ENCODE peak calls at places on chromosomes 2 and 18, in five cellular contexts. One of them, this sample, is unnamed.

GRCh38 chr2:159419403-159419802 is 132.9 kb upstream of the WDSUB1 start:
- DNase-seq in mammary epithelial cell: no peak
- DNase-seq in tibial artery: no peak
- DNase-seq in progenitor cell of endocrine pancreas: no peak
- DNase-seq in heart right ventricle: no peak
- DNase-seq in this sample: no peak

GRCh38 chr2:85199692-85200091 is 66.5 kb downstream of the TCF7L1 start:
- DNase-seq in mammary epithelial cell: no peak
- DNase-seq in tibial artery: no peak
- DNase-seq in progenitor cell of endocrine pancreas: no peak
- DNase-seq in heart right ventricle: no peak
- DNase-seq in this sample: no peak

GRCh38 chr2:236629961-236630872 is 60.6 kb downstream of the ACKR3 start:
- DNase-seq in mammary epithelial cell: no peak
- DNase-seq in tibial artery: peak
- DNase-seq in progenitor cell of endocrine pancreas: no peak
- DNase-seq in heart right ventricle: no peak
- DNase-seq in this sample: peak

GRCh38 chr2:22944141-22944540 is 440.8 kb upstream of the KLHL29 start:
- DNase-seq in mammary epithelial cell: no peak
- DNase-seq in tibial artery: no peak
- DNase-seq in progenitor cell of endocrine pancreas: no peak
- DNase-seq in heart right ventricle: peak
- DNase-seq in this sample: no peak

GRCh38 chr2:207725815-207726578 is 14.6 kb downstream of the CCNYL1 start:
- DNase-seq in mammary epithelial cell: peak
- DNase-seq in tibial artery: no peak
- DNase-seq in progenitor cell of endocrine pancreas: no peak
- DNase-seq in heart right ventricle: no peak
- DNase-seq in this sample: no peak

GRCh38 chr2:195687320-195688086 is 30.5 kb downstream of the SLC39A10 start:
- DNase-seq in mammary epithelial cell: no peak
- DNase-seq in tibial artery: no peak
- DNase-seq in progenitor cell of endocrine pancreas: no peak
- DNase-seq in heart right ventricle: no peak
- DNase-seq in this sample: no peak

GRCh38 chr2:218964041-218964771 is 4.7 kb downstream of the CDK5R2 start:
- DNase-seq in mammary epithelial cell: peak
- DNase-seq in tibial artery: peak
- DNase-seq in progenitor cell of endocrine pancreas: no peak
- DNase-seq in heart right ventricle: no peak
- DNase-seq in this sample: no peak

GRCh38 chr2:37789988-37790387 is 118.5 kb upstream of the CDC42EP3 start:
- DNase-seq in mammary epithelial cell: peak
- DNase-seq in tibial artery: no peak
- DNase-seq in progenitor cell of endocrine pancreas: no peak
- DNase-seq in heart right ventricle: no peak
- DNase-seq in this sample: no peak

GRCh38 chr2:132037527-132038178 is 124.1 kb downstream of the ANKRD30BL start:
- DNase-seq in mammary epithelial cell: no peak
- DNase-seq in tibial artery: no peak
- DNase-seq in progenitor cell of endocrine pancreas: peak
- DNase-seq in heart right ventricle: no peak
- DNase-seq in this sample: no peak

GRCh38 chr2:241890524-241891235 is 21.2 kb downstream of the RTP5 start:
- DNase-seq in mammary epithelial cell: no peak
- DNase-seq in tibial artery: no peak
- DNase-seq in progenitor cell of endocrine pancreas: no peak
- DNase-seq in heart right ventricle: no peak
- DNase-seq in this sample: no peak

GRCh38 chr2:12556762-12557161 is 160.0 kb upstream of the TRIB2 start:
- DNase-seq in mammary epithelial cell: peak
- DNase-seq in tibial artery: no peak
- DNase-seq in progenitor cell of endocrine pancreas: no peak
- DNase-seq in heart right ventricle: no peak
- DNase-seq in this sample: no peak

GRCh38 chr2:47360937-47361336 is 42.0 kb upstream of the MSH2 start:
- DNase-seq in mammary epithelial cell: peak
- DNase-seq in tibial artery: no peak
- DNase-seq in progenitor cell of endocrine pancreas: no peak
- DNase-seq in heart right ventricle: no peak
- DNase-seq in this sample: no peak

GRCh38 chr2:16584824-16585546 is 80.6 kb downstream of the CYRIA start:
- DNase-seq in mammary epithelial cell: no peak
- DNase-seq in tibial artery: no peak
- DNase-seq in progenitor cell of endocrine pancreas: no peak
- DNase-seq in heart right ventricle: no peak
- DNase-seq in this sample: no peak

GRCh38 chr18:43846302-43846701 is 569.0 kb upstream of the SYT4 start:
- DNase-seq in mammary epithelial cell: no peak
- DNase-seq in tibial artery: no peak
- DNase-seq in progenitor cell of endocrine pancreas: no peak
- DNase-seq in heart right ventricle: no peak
- DNase-seq in this sample: no peak

GRCh38 chr18:60232541-60232940 is 140.0 kb downstream of the MC4R start:
- DNase-seq in mammary epithelial cell: peak
- DNase-seq in tibial artery: no peak
- DNase-seq in progenitor cell of endocrine pancreas: no peak
- DNase-seq in heart right ventricle: no peak
- DNase-seq in this sample: no peak

GRCh38 chr2:107358362-107358761 is 468.3 kb upstream of the RGPD4 start:
- DNase-seq in mammary epithelial cell: no peak
- DNase-seq in tibial artery: no peak
- DNase-seq in progenitor cell of endocrine pancreas: no peak
- DNase-seq in heart right ventricle: no peak
- DNase-seq in this sample: no peak

GRCh38 chr2:60172801-60173200 is 380.7 kb downstream of the BCL11A start:
- DNase-seq in mammary epithelial cell: no peak
- DNase-seq in tibial artery: no peak
- DNase-seq in progenitor cell of endocrine pancreas: no peak
- DNase-seq in heart right ventricle: no peak
- DNase-seq in this sample: no peak

GRCh38 chr2:37984176-37984575 is 59.1 kb downstream of the RMDN2 start:
- DNase-seq in mammary epithelial cell: no peak
- DNase-seq in tibial artery: no peak
- DNase-seq in progenitor cell of endocrine pancreas: no peak
- DNase-seq in heart right ventricle: no peak
- DNase-seq in this sample: no peak

GRCh38 chr18:24595556-24595955 is 135.1 kb downstream of the HRH4 start:
- DNase-seq in mammary epithelial cell: no peak
- DNase-seq in tibial artery: no peak
- DNase-seq in progenitor cell of endocrine pancreas: no peak
- DNase-seq in heart right ventricle: no peak
- DNase-seq in this sample: no peak

GRCh38 chr18:55442561-55442960 is 145.4 kb downstream of the TCF4 start:
- DNase-seq in mammary epithelial cell: no peak
- DNase-seq in tibial artery: no peak
- DNase-seq in progenitor cell of endocrine pancreas: no peak
- DNase-seq in heart right ventricle: no peak
- DNase-seq in this sample: no peak

GRCh38 chr18:25144835-25145234 is 207.1 kb downstream of the ZNF521 start:
- DNase-seq in mammary epithelial cell: peak
- DNase-seq in tibial artery: no peak
- DNase-seq in progenitor cell of endocrine pancreas: no peak
- DNase-seq in heart right ventricle: no peak
- DNase-seq in this sample: no peak

GRCh38 chr2:1741851-1742250 is 2.5 kb downstream of the PXDN start:
- DNase-seq in mammary epithelial cell: no peak
- DNase-seq in tibial artery: no peak
- DNase-seq in progenitor cell of endocrine pancreas: no peak
- DNase-seq in heart right ventricle: no peak
- DNase-seq in this sample: no peak

GRCh38 chr18:45702871-45703270 is 21.1 kb upstream of the SLC14A1 start:
- DNase-seq in mammary epithelial cell: no peak
- DNase-seq in tibial artery: no peak
- DNase-seq in progenitor cell of endocrine pancreas: no peak
- DNase-seq in heart right ventricle: no peak
- DNase-seq in this sample: no peak

GRCh38 chr2:57760448-57760847 is 286.2 kb upstream of the VRK2 start:
- DNase-seq in mammary epithelial cell: no peak
- DNase-seq in tibial artery: no peak
- DNase-seq in progenitor cell of endocrine pancreas: no peak
- DNase-seq in heart right ventricle: no peak
- DNase-seq in this sample: no peak

GRCh38 chr18:24727685-24728084 is 267.2 kb downstream of the HRH4 start:
- DNase-seq in mammary epithelial cell: no peak
- DNase-seq in tibial artery: no peak
- DNase-seq in progenitor cell of endocrine pancreas: no peak
- DNase-seq in heart right ventricle: no peak
- DNase-seq in this sample: no peak

GRCh38 chr18:2147424-2147823 is 423.9 kb downstream of the METTL4 start:
- DNase-seq in mammary epithelial cell: no peak
- DNase-seq in tibial artery: no peak
- DNase-seq in progenitor cell of endocrine pancreas: no peak
- DNase-seq in heart right ventricle: no peak
- DNase-seq in this sample: no peak

GRCh38 chr2:12061785-12062184 is 315.4 kb downstream of the LPIN1 start:
- DNase-seq in mammary epithelial cell: no peak
- DNase-seq in tibial artery: no peak
- DNase-seq in progenitor cell of endocrine pancreas: no peak
- DNase-seq in heart right ventricle: no peak
- DNase-seq in this sample: no peak

GRCh38 chr2:120760446-120761135 is 24.9 kb downstream of the GLI2 start:
- DNase-seq in mammary epithelial cell: no peak
- DNase-seq in tibial artery: peak
- DNase-seq in progenitor cell of endocrine pancreas: no peak
- DNase-seq in heart right ventricle: no peak
- DNase-seq in this sample: no peak

GRCh38 chr2:213723051-213723560 is 438.8 kb downstream of the SPAG16 start:
- DNase-seq in mammary epithelial cell: no peak
- DNase-seq in tibial artery: no peak
- DNase-seq in progenitor cell of endocrine pancreas: no peak
- DNase-seq in heart right ventricle: no peak
- DNase-seq in this sample: no peak
- TF ChIP-seq CTCF in mammary epithelial cell: no peak
- TF ChIP-seq CTCF in tibial artery: no peak
- TF ChIP-seq CTCF in progenitor cell of endocrine pancreas: no peak
- TF ChIP-seq CTCF in heart right ventricle: no peak
- TF ChIP-seq CTCF in this sample: no peak

GRCh38 chr2:29284671-29285070 is 169.5 kb downstream of the CLIP4 start:
- DNase-seq in mammary epithelial cell: no peak
- DNase-seq in tibial artery: no peak
- DNase-seq in progenitor cell of endocrine pancreas: no peak
- DNase-seq in heart right ventricle: no peak
- DNase-seq in this sample: no peak
- TF ChIP-seq CTCF in mammary epithelial cell: no peak
- TF ChIP-seq CTCF in tibial artery: no peak
- TF ChIP-seq CTCF in progenitor cell of endocrine pancreas: no peak
- TF ChIP-seq CTCF in heart right ventricle: no peak
- TF ChIP-seq CTCF in this sample: no peak

GRCh38 chr2:69012310-69013122 is 463 bp upstream of the ANTXR1 start:
- DNase-seq in mammary epithelial cell: no peak
- DNase-seq in tibial artery: peak
- DNase-seq in progenitor cell of endocrine pancreas: peak
- DNase-seq in heart right ventricle: peak
- DNase-seq in this sample: peak

GRCh38 chr2:69011611-69012157 is 1.3 kb upstream of the ANTXR1 start:
- DNase-seq in mammary epithelial cell: no peak
- DNase-seq in tibial artery: no peak
- DNase-seq in progenitor cell of endocrine pancreas: no peak
- DNase-seq in heart right ventricle: no peak
- DNase-seq in this sample: no peak

GRCh38 chr2:69013123-69013836 is at the start of gene ANTXR1:
- DNase-seq in mammary epithelial cell: peak
- DNase-seq in tibial artery: peak
- DNase-seq in progenitor cell of endocrine pancreas: peak
- DNase-seq in heart right ventricle: peak
- DNase-seq in this sample: peak

GRCh38 chr2:69017080-69017479 is 4.1 kb downstream of the ANTXR1 start:
- DNase-seq in mammary epithelial cell: no peak
- DNase-seq in tibial artery: no peak
- DNase-seq in progenitor cell of endocrine pancreas: no peak
- DNase-seq in heart right ventricle: no peak
- DNase-seq in this sample: no peak

GRCh38 chr2:69013837-69014796 is 1.1 kb downstream of the ANTXR1 start:
- DNase-seq in mammary epithelial cell: peak
- DNase-seq in tibial artery: no peak
- DNase-seq in progenitor cell of endocrine pancreas: no peak
- DNase-seq in heart right ventricle: no peak
- DNase-seq in this sample: no peak
- TF ChIP-seq CTCF in mammary epithelial cell: no peak
- TF ChIP-seq CTCF in tibial artery: peak
- TF ChIP-seq CTCF in progenitor cell of endocrine pancreas: no peak
- TF ChIP-seq CTCF in heart right ventricle: no peak
- TF ChIP-seq CTCF in this sample: no peak

GRCh38 chr2:172101008-172101706 is 1.5 kb downstream of the DLX2 start:
- DNase-seq in mammary epithelial cell: no peak
- DNase-seq in tibial artery: no peak
- DNase-seq in progenitor cell of endocrine pancreas: no peak
- DNase-seq in heart right ventricle: no peak
- DNase-seq in this sample: peak

GRCh38 chr2:172102858-172103359 is at the start of gene DLX2:
- DNase-seq in mammary epithelial cell: peak
- DNase-seq in tibial artery: peak
- DNase-seq in progenitor cell of endocrine pancreas: peak
- DNase-seq in heart right ventricle: peak
- DNase-seq in this sample: peak

GRCh38 chr2:172102159-172102857 is 392 bp downstream of the DLX2 start:
- DNase-seq in mammary epithelial cell: peak
- DNase-seq in tibial artery: no peak
- DNase-seq in progenitor cell of endocrine pancreas: no peak
- DNase-seq in heart right ventricle: no peak
- DNase-seq in this sample: peak

GRCh38 chr2:172100080-172101007 is 2.4 kb downstream of the DLX2 start:
- DNase-seq in mammary epithelial cell: no peak
- DNase-seq in tibial artery: no peak
- DNase-seq in progenitor cell of endocrine pancreas: no peak
- DNase-seq in heart right ventricle: no peak
- DNase-seq in this sample: peak

DNA sequence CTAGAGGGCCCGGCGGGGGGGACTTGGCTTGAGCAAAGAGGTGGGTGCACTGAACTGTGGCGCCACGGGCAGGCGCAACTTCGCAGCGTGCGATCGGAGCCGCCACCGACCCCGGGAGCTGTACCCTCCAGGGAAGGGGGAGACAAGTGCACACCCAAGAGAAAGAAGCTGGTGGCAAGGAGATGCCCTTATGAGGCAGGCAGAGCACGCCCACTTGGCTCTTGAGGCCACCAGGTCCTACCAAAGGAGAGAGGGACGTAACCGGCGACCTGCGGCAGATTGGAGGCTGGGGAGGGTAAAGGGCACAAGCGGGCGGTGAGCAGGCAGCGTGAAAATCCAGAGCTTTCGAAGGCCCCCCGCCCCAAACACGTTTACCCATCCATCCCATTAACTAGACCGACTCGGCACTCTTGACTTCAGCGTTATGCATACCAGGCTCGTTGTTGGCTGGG is 967 bp downstream of the DLX2 start:
- DNase-seq in mammary epithelial cell: no peak
- DNase-seq in tibial artery: no peak
- DNase-seq in progenitor cell of endocrine pancreas: no peak
- DNase-seq in heart right ventricle: no peak
- DNase-seq in this sample: no peak
- TF ChIP-seq CTCF in mammary epithelial cell: no peak
- TF ChIP-seq CTCF in tibial artery: no peak
- TF ChIP-seq CTCF in progenitor cell of endocrine pancreas: no peak
- TF ChIP-seq CTCF in heart right ventricle: no peak
- TF ChIP-seq CTCF in this sample: no peak